ENCODE peak calls at places on chromosomes 2 and 18, in four cellular contexts. O is K562, U is GM12878, C is WTC11. M is an unnamed sample.

GRCh38 chr2:27217173-27218121 is at the start of gene CAD:
- DNase-seq in O (peak), U (no peak), C (peak), M (peak)

GRCh38 chr2:220241423-220241822 is 614.0 kb downstream of the SLC4A3 start:
- DNase-seq in O (no peak), U (no peak), C (no peak), M (no peak)

GRCh38 chr2:106885326-106885725 is 641 bp downstream of the ST6GAL2 start:
- DNase-seq in O (no peak), U (no peak), C (no peak), M (peak)

GRCh38 chr2:156340818-156341481 is 8.4 kb upstream of the NR4A2 start:
- DNase-seq in O (no peak), U (no peak), C (no peak), M (no peak)

GRCh38 chr2:100731535-100731981 is 88.4 kb upstream of the NPAS2 start:
- DNase-seq in O (no peak), U (no peak), C (no peak), M (no peak)

GRCh38 chr2:111701798-111702118 is 182.2 kb downstream of the ANAPC1 start:
- DNase-seq in O (no peak), U (no peak), C (no peak), M (no peak)

GRCh38 chr2:112784199-112785189 is at the start of gene IL1A:
- DNase-seq in O (peak), U (no peak), C (peak), M (no peak)

GRCh38 chr2:167914969-167915368 is 332.4 kb downstream of the STK39 start:
- DNase-seq in O (no peak), U (no peak), C (no peak), M (no peak)

GRCh38 chr2:68391099-68391498 is 26.0 kb downstream of the PLEK start:
- DNase-seq in O (no peak), U (no peak), C (no peak), M (no peak)

GRCh38 chr2:70686577-70687460 is 81.2 kb downstream of the ADD2 start:
- DNase-seq in O (peak), U (no peak), C (peak), M (peak)

GRCh38 chr2:223967981-223968380 is 10.7 kb downstream of the MRPL44 start:
- DNase-seq in O (no peak), U (no peak), C (no peak), M (no peak)

GRCh38 chr2:216551669-216552068 is 53.0 kb downstream of the RPL37A start:
- DNase-seq in O (no peak), U (no peak), C (no peak), M (no peak)

GRCh38 chr2:241116606-241117560 is 14.8 kb upstream of the MTERF4 start:
- DNase-seq in O (no peak), U (no peak), C (no peak), M (no peak)

GRCh38 chr2:133608291-133608690 is 40.0 kb upstream of the NCKAP5 start:
- DNase-seq in O (no peak), U (no peak), C (no peak), M (no peak)

GRCh38 chr2:54928719-54929118 is 121.5 kb downstream of the RTN4 start:
- DNase-seq in O (no peak), U (no peak), C (no peak), M (no peak)

GRCh38 chr2:164766217-164766616 is 75.4 kb downstream of the COBLL1 start:
- DNase-seq in O (no peak), U (no peak), C (no peak), M (no peak)

GRCh38 chr2:114442545-114442944 is at the start of gene DPP10:
- DNase-seq in O (peak), U (no peak), C (peak), M (no peak)

GRCh38 chr2:173943139-173943538 is 22.0 kb downstream of the SP3 start:
- DNase-seq in O (no peak), U (no peak), C (no peak), M (no peak)

GRCh38 chr2:160753331-160753654 is 259.7 kb upstream of the RBMS1 start:
- DNase-seq in O (no peak), U (no peak), C (no peak), M (no peak)

GRCh38 chr18:23844991-23845680 is 155.9 kb downstream of the LAMA3 start:
- DNase-seq in O (no peak), U (no peak), C (peak), M (no peak)

GRCh38 chr2:204763974-204764703 is 218.9 kb downstream of the PARD3B start:
- DNase-seq in O (no peak), U (no peak), C (no peak), M (no peak)

GRCh38 chr2:121390082-121390481 is 105.1 kb upstream of the TFCP2L1 start:
- DNase-seq in O (no peak), U (no peak), C (no peak), M (peak)

GRCh38 chr2:182134201-182134600 is 148.5 kb downstream of the PPP1R1C start:
- DNase-seq in O (no peak), U (no peak), C (no peak), M (no peak)

GRCh38 chr2:232817756-232818155 is 41.4 kb upstream of the KCNJ13 start:
- DNase-seq in O (no peak), U (no peak), C (no peak), M (no peak)
- TF ChIP-seq USF1 in O (no peak), U (no peak), C (no peak), M (no peak)

GRCh38 chr18:9762561-9762960 is 54.5 kb downstream of the RAB31 start:
- DNase-seq in O (peak), U (no peak), C (no peak), M (no peak)

GRCh38 chr18:9763157-9763556 is 55.1 kb downstream of the RAB31 start:
- DNase-seq in O (no peak), U (no peak), C (no peak), M (no peak)

GRCh38 chr18:9766076-9766481 is 58.0 kb downstream of the RAB31 start:
- DNase-seq in O (no peak), U (no peak), C (no peak), M (no peak)

GRCh38 chr18:9765505-9765904 is 57.4 kb downstream of the RAB31 start:
- DNase-seq in O (no peak), U (no peak), C (no peak), M (no peak)

DNA sequence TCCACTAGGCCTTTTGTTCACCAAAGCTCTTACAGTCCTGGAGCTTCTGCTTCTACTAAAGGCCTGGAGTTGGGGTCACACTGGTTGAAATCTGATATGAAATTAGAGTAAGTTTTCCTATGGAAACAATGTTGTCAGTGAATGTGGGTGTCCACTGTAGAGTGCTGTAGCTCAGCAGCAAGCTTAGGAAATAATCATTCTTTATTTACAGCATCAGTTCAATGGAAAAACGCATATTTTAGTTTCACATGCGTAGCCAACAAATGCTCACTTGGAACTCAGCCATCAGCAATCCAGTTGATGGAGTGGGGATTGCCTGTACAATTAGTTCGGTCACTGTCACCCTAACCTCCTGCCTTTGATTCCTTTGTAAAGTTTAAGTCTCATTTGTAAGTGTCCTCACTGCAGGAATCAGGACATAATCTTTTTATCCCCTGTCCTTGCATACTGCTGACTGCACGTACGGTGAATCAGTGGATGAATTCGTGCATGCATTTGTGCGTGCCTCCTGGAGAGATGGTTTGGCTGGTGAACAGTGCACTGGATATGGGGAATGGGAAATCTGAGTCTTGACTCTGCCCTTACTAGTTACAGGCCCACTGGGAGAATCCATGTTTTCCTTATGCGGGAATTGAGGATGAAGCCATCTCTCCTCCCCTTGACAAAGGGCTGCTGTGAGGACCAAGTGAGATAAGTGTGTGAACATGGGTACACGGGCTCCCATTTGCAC is 55.9 kb downstream of the RAB31 start:
- DNase-seq in O (no peak), U (no peak), C (no peak), M (no peak)
- TF ChIP-seq USF1 in O (no peak), U (no peak), C (no peak), M (no peak)

GRCh38 chr2:30115981-30116285 is 30.9 kb upstream of the YPEL5 start:
- DNase-seq in O (no peak), U (no peak), C (no peak), M (no peak)

GRCh38 chr2:30109856-30110255 is 37.0 kb upstream of the YPEL5 start:
- DNase-seq in O (no peak), U (no peak), C (no peak), M (no peak)

GRCh38 chr2:30115141-30115980 is 31.4 kb upstream of the YPEL5 start:
- DNase-seq in O (peak), U (peak), C (peak), M (peak)

GRCh38 chr2:30110773-30111172 is 36.0 kb upstream of the YPEL5 start:
- DNase-seq in O (no peak), U (no peak), C (no peak), M (no peak)

DNA sequence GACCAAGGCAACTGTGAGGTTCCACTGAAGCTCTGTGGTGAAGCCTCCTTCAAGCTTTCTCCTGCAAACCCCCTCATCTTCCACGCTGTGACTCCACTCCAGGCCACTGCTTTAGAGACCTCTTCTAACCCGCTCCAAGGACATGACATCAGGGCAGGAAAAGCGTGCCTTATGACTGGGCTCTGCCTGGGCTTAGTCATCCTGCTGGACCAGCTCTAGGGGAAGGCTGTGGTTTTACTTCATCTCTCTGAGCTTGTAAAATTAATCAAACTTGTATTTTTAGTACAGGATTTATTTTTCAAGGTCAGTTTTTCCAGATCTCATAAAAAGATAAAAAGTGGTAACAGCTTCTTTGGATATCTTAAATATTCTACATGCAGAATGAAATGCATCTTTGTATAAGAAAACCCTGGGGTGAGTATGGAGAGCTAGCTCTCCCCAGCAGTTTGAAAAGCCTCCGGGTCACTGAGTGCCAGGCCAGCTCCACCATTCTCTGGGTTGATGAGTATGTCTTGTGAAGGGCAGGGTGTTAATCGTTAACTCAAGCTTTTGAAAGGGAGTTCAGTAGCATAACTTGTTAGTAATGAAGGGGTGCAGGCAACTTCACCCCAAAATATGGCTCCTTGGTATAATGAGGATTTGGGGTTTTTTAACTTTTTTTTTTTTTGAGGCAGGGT is 33.1 kb upstream of the YPEL5 start:
- DNase-seq in O (no peak), U (no peak), C (no peak), M (peak)
- TF ChIP-seq USF1 in O (no peak), U (no peak), C (no peak), M (no peak)

DNA sequence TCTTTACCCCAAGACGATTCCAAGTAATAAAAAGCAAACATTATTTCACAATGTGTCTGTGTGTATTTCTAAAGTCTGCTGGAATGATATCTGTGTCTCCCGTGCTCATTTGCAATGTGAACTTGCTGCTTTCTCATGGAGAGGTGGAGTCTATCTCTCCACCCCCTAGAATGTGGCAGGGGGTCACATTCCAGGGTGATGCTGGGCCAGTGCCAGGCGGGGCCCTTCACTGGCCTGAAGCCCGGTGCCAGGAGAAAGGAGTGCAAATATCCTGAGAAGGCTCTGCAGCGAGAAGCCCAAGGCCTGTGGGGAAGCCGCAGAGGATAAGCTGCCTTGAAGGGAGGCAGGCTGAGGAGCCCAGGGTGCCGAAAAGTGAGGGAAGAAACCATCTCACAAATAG is 26.8 kb upstream of the LDLRAD4 start:
- DNase-seq in O (no peak), U (no peak), C (no peak), M (no peak)
- TF ChIP-seq USF1 in O (no peak), U (no peak), C (no peak), M (no peak)

GRCh38 chr2:205814039-205814364 is 131.7 kb downstream of the NRP2 start:
- DNase-seq in O (no peak), U (no peak), C (no peak), M (no peak)
- TF ChIP-seq USF1 in O (no peak), U (no peak), C (no peak), M (no peak)

DNA sequence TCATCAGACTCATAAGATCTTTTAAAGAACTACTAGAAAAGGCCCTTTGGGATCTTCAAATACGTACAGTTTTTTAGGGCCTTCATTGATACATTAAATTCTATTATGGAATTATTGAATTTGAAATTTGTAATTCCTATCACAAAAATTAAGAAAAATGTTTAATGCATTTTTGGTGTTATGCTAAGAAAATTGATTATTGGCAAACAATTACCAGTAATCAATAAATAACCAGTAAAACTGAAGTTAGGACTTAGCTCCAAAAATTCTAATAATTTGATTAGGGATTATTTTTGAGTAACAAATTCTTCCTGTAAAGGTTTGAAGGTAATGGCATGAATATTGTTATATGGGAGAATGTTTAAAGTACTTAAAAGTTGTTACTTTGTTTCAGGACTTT is 119.3 kb downstream of the UBR3 start:
- DNase-seq in O (no peak), U (no peak), C (no peak), M (no peak)
- TF ChIP-seq USF1 in O (no peak), U (no peak), C (no peak), M (no peak)

DNA sequence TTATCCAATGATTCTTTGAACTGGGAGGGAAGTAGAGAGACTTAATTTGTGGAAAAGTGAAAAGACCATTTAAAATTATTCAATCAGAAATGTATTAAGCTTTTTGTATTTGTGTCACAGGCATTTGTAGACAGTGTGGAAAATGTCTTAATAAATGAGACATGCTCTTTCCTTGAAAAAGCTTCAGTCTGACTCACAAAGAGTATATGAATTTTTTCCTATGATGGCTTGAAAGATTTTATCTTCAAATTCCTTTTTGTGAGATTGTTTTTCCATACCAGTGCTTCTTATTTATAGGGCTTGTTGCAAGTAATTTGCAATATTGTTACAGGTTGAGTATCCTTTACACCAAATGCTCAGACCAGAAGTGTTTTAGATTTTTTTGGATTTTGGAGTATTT is 39.5 kb downstream of the STON1 start:
- DNase-seq in O (no peak), U (no peak), C (no peak), M (no peak)
- TF ChIP-seq USF1 in O (no peak), U (no peak), C (no peak), M (no peak)

GRCh38 chr2:191836853-191837769 is 9.8 kb downstream of the CAVIN2 start:
- DNase-seq in O (peak), U (no peak), C (no peak), M (no peak)
- TF ChIP-seq USF1 in O (no peak), U (no peak), C (no peak), M (no peak)

GRCh38 chr18:11387880-11388279 is 221.5 kb upstream of the SLC35G4 start:
- DNase-seq in O (peak), U (no peak), C (peak), M (peak)
- TF ChIP-seq USF1 in O (no peak), U (no peak), C (no peak), M (no peak)

GRCh38 chr18:75489493-75490190 is 62.1 kb upstream of the SMIM21 start:
- DNase-seq in O (no peak), U (no peak), C (no peak), M (no peak)
- TF ChIP-seq USF1 in O (no peak), U (no peak), C (no peak), M (no peak)

M was measured in SK-N-SH.